ENCODE peak calls at places on chromosomes 12 and 14, in nine cellular contexts. C is colonic mucosa, W is cardiac muscle cell, D is Peyer's patch, G is left ventricle myocardium inferior, Q is foreskin keratinocyte, J is GM23338, O is prostate gland, X is OCI-LY7. U is an unnamed sample.

GRCh38 chr12:42759622-42760273 is 170.2 kb upstream of the PRICKLE1 start:
- DNase-seq in C (peak; percentile 27), X (no peak), D (no peak), O (peak; percentile 76), W (peak; percentile 93), G (peak; percentile 71), Q (no peak), J (no peak), U (no peak)

GRCh38 chr12:1583421-1584078 is 10.8 kb downstream of the FBXL14 start:
- DNase-seq in X (peak; percentile 90), C (peak; percentile 88), O (peak; percentile 71), W (peak; percentile 94), G (no peak), Q (peak; percentile 76), J (peak; percentile 91), D (no peak), U (no peak)

GRCh38 chr12:73221398-73221797 is 949.2 kb downstream of the TRHDE start:
- DNase-seq in Q (no peak), W (no peak), D (no peak), O (no peak), G (no peak), X (no peak), C (no peak), J (no peak), U (no peak)

GRCh38 chr12:62808166-62808879 is 126.6 kb downstream of the PPM1H start:
- DNase-seq in W (no peak), X (no peak), J (no peak), G (no peak), C (no peak), D (no peak), Q (no peak), O (no peak), U (no peak)

GRCh38 chr14:77469041-77469440 is 11.1 kb downstream of the AHSA1 start:
- DNase-seq in G (no peak), C (no peak), X (no peak), D (no peak), Q (no peak), W (no peak), J (no peak), O (no peak), U (no peak)

GRCh38 chr14:94309721-94310120 is 13.4 kb downstream of the SERPINA6 start:
- DNase-seq in W (no peak), O (no peak), G (no peak), X (no peak), C (peak; percentile 13), Q (no peak), D (no peak), J (no peak), U (no peak)

GRCh38 chr14:60655898-60656754 is 6.8 kb upstream of the SIX1 start:
- DNase-seq in Q (no peak), J (peak; percentile 62), W (no peak), C (no peak), D (peak; percentile 43), X (no peak), G (no peak), O (peak; percentile 28), U (no peak)

GRCh38 chr14:59275668-59276067 is 87.2 kb downstream of the DAAM1 start:
- DNase-seq in X (no peak), Q (peak; percentile 90), D (no peak), C (no peak), W (peak; percentile 88), O (no peak), G (no peak), J (no peak), U (peak; percentile 81)

GRCh38 chr12:49810159-49810459 is 18.1 kb downstream of the NCKAP5L start:
- DNase-seq in Q (no peak), G (no peak), C (no peak), W (no peak), J (no peak), X (no peak), O (no peak), D (no peak), U (no peak)

GRCh38 chr12:82519508-82519907 is 161.2 kb downstream of the METTL25 start:
- DNase-seq in W (no peak), D (no peak), X (no peak), C (no peak), Q (no peak), J (no peak), G (no peak), O (no peak), U (no peak)

GRCh38 chr12:1972260-1972659 is 32.0 kb downstream of the DCP1B start:
- DNase-seq in J (no peak), X (no peak), W (peak; percentile 24), Q (peak; percentile 43), O (no peak), C (no peak), G (no peak), D (no peak), U (no peak)

GRCh38 chr12:104764225-104765073 is 193.6 kb downstream of the SLC41A2 start:
- DNase-seq in J (no peak), W (no peak), D (no peak), X (peak; percentile 46), Q (no peak), O (no peak), C (no peak), G (no peak), U (no peak)

GRCh38 chr12:94621662-94622359 is 28.5 kb downstream of the TMCC3 start:
- DNase-seq in D (no peak), C (peak; percentile 51), J (no peak), O (no peak), W (peak; percentile 25), Q (peak; percentile 100), X (no peak), G (no peak), U (peak; percentile 99)

GRCh38 chr14:32478027-32478426 is 148.9 kb downstream of the AKAP6 start:
- DNase-seq in D (no peak), X (no peak), O (no peak), Q (peak; percentile 91), J (no peak), G (no peak), C (no peak), W (no peak), U (no peak)

GRCh38 chr14:38951451-38951850 is 151.6 kb downstream of the SEC23A start:
- DNase-seq in D (no peak), Q (peak; percentile 15), G (no peak), W (peak; percentile 53), J (no peak), C (no peak), O (no peak), X (no peak), U (no peak)

GRCh38 chr14:38948576-38948975 is 154.5 kb downstream of the SEC23A start:
- DNase-seq in Q (no peak), J (no peak), C (no peak), O (no peak), X (no peak), D (no peak), W (no peak), G (no peak), U (no peak)

GRCh38 chr14:38947343-38947742 is 155.7 kb downstream of the SEC23A start:
- DNase-seq in G (no peak), D (no peak), O (no peak), Q (no peak), X (no peak), W (no peak), C (no peak), J (no peak), U (no peak)

GRCh38 chr14:38950676-38951075 is 152.4 kb downstream of the SEC23A start:
- DNase-seq in W (no peak), Q (peak; percentile 12), D (no peak), G (no peak), C (no peak), J (no peak), X (no peak), O (no peak), U (no peak)

GRCh38 chr14:38948171-38948570 is 154.9 kb downstream of the SEC23A start:
- DNase-seq in O (no peak), X (no peak), Q (peak; percentile 41), J (no peak), W (peak; percentile 83), C (no peak), G (no peak), D (no peak), U (no peak)
- H3K27ac ChIP-seq in O (no peak overlapping the region), X (no peak overlapping the region), Q (no peak overlapping the region), J (no peak overlapping the region), W (no peak overlapping the region), C (no peak overlapping the region), G (no peak overlapping the region), D (no peak overlapping the region), U (no peak overlapping the region)

GRCh38 chr14:64707661-64708060 is 3.4 kb downstream of the PLEKHG3 start:
- DNase-seq in G (no peak), W (peak; percentile 69), X (no peak), C (no peak), D (no peak), J (no peak), O (no peak), Q (peak; percentile 96), U (peak; percentile 90)
- H3K27ac ChIP-seq in G (peak overlapping the region; percentile 91), W (peak overlapping the region; percentile 52), X (no peak overlapping the region), C (peak overlapping the region; percentile 26), D (no peak overlapping the region), J (peak overlapping the region; percentile 57), O (no peak overlapping the region), Q (peak overlapping the region; percentile 95), U (peak overlapping the region; percentile 93)

GRCh38 chr14:40784860-40785259 is 821.8 kb upstream of the LRFN5 start:
- DNase-seq in C (no peak), X (no peak), O (no peak), J (no peak), D (no peak), G (no peak), W (no peak), Q (no peak), U (no peak)
- H3K27ac ChIP-seq in C (no peak overlapping the region), X (no peak overlapping the region), O (no peak overlapping the region), J (no peak overlapping the region), D (no peak overlapping the region), G (no peak overlapping the region), W (no peak overlapping the region), Q (no peak overlapping the region), U (no peak overlapping the region)

GRCh38 chr12:180445-180844 is 33.5 kb downstream of the SLC6A12 start:
- DNase-seq in D (no peak), J (no peak), G (peak; percentile 55), X (no peak), C (peak; percentile 38), O (no peak), Q (no peak), W (peak; percentile 47), U (no peak)

GRCh38 chr12:179131-179884 is 34.6 kb downstream of the SLC6A12 start:
- DNase-seq in X (no peak), D (no peak), G (peak; percentile 44), W (no peak), O (no peak), Q (no peak), J (no peak), C (no peak), U (no peak)

GRCh38 chr12:182381-182883 is 31.5 kb downstream of the SLC6A12 start:
- DNase-seq in Q (peak; percentile 61), C (no peak), X (no peak), J (no peak), O (no peak), W (peak; percentile 51), D (no peak), G (peak; percentile 41), U (peak; percentile 50)

GRCh38 chr12:179885-180284 is 34.1 kb downstream of the SLC6A12 start:
- DNase-seq in O (no peak), D (no peak), Q (no peak), C (no peak), J (no peak), G (no peak), W (no peak), X (no peak), U (no peak)

GRCh38 chr12:181921-182320 is 32.0 kb downstream of the SLC6A12 start:
- DNase-seq in W (no peak), C (no peak), G (peak; percentile 11), X (no peak), J (no peak), D (no peak), Q (no peak), O (no peak), U (no peak)
- H3K27ac ChIP-seq in W (no peak overlapping the region), C (no peak overlapping the region), G (peak overlapping the region; percentile 83), X (no peak overlapping the region), J (no peak overlapping the region), D (no peak overlapping the region), Q (no peak overlapping the region), O (no peak overlapping the region), U (no peak overlapping the region)